ENCODE peak calls at places on chromosomes 16 and 17, in seven cellular contexts. Y, W, L, X, V, A and H are unnamed samples.

GRCh38 chr17:8953152-8953885 is 12.2 kb downstream of the PIK3R5 start:
- DNase-seq in W (no peak), X (no peak), Y (no peak), V (no peak), A (no peak), L (no peak), H (no peak)

GRCh38 chr17:78823282-78824046 is 17.1 kb downstream of the USP36 start:
- DNase-seq in L (no peak), X (no peak), A (no peak), V (no peak), Y (no peak), W (no peak), H (no peak)

GRCh38 chr16:82609140-82609539 is 17.6 kb upstream of the CDH13 start:
- DNase-seq in V (no peak), Y (no peak), X (no peak), L (no peak), W (no peak), A (no peak), H (no peak)

GRCh38 chr17:43608313-43608712 is 53.4 kb downstream of the MEOX1 start:
- DNase-seq in X (no peak), A (no peak), V (peak; percentile 29), L (peak; percentile 75), W (peak; percentile 38), Y (no peak), H (no peak)

GRCh38 chr16:67781548-67781921 is 24.8 kb downstream of the RANBP10 start:
- DNase-seq in L (no peak), W (no peak), Y (no peak), A (no peak), V (no peak), X (no peak), H (no peak)

GRCh38 chr16:74232831-74233465 is 63.7 kb upstream of the PSMD7 start:
- DNase-seq in V (no peak), Y (no peak), W (no peak), X (no peak), L (no peak), A (no peak), H (no peak)

GRCh38 chr17:72916991-72917390 is 175.5 kb downstream of the SLC39A11 start:
- DNase-seq in Y (no peak), A (no peak), L (no peak), X (no peak), V (no peak), W (no peak), H (no peak)

GRCh38 chr16:87002717-87003413 is 314.3 kb downstream of the C16orf95 start:
- DNase-seq in A (no peak), W (peak; percentile 76), V (no peak), X (no peak), Y (no peak), L (no peak), H (peak; percentile 29)

GRCh38 chr17:70521821-70522256 is 352.5 kb downstream of the KCNJ2 start:
- DNase-seq in A (peak; percentile 25), X (peak; percentile 64), L (no peak), W (peak; percentile 49), Y (peak; percentile 50), V (peak; percentile 5), H (no peak)

GRCh38 chr17:82520041-82520910 is 744 bp downstream of the FOXK2 start:
- DNase-seq in L (no peak), A (peak; percentile 59), Y (no peak), X (peak; percentile 25), V (no peak), W (peak; percentile 17), H (no peak)

GRCh38 chr16:78562650-78563049 is 463.2 kb downstream of the WWOX start:
- DNase-seq in Y (no peak), L (no peak), W (no peak), A (no peak), V (no peak), X (no peak), H (no peak)

GRCh38 chr17:76688165-76688622 is 22.6 kb downstream of the MXRA7 start:
- DNase-seq in X (no peak), A (peak; percentile 62), L (peak; percentile 38), Y (no peak), W (no peak), V (no peak), H (no peak)

GRCh38 chr17:27402943-27403342 is 53.3 kb upstream of the KSR1 start:
- DNase-seq in V (no peak), A (no peak), W (no peak), L (no peak), Y (no peak), X (no peak), H (no peak)

GRCh38 chr17:32536736-32537646 is 50.2 kb downstream of the CDK5R1 start:
- DNase-seq in W (peak; percentile 54), Y (no peak), A (no peak), L (no peak), V (peak; percentile 63), X (no peak), H (peak; percentile 17)

GRCh38 chr17:53490447-53490968 is 332.2 kb upstream of the KIF2B start:
- DNase-seq in X (no peak), Y (no peak), V (no peak), W (no peak), A (no peak), L (no peak), H (no peak)

GRCh38 chr16:27852116-27852515 is 211.4 kb downstream of the GSG1L start:
- DNase-seq in A (no peak), V (no peak), Y (no peak), L (no peak), X (no peak), W (no peak), H (no peak)

GRCh38 chr17:77905266-77905665 is 53.2 kb upstream of the TNRC6C start:
- DNase-seq in W (no peak), A (no peak), Y (no peak), L (no peak), V (no peak), X (peak; percentile 3), H (no peak)

GRCh38 chr16:11586375-11586855 is 304 bp downstream of the LITAF start:
- DNase-seq in L (no peak), V (no peak), X (no peak), W (no peak), A (peak; percentile 28), Y (no peak), H (no peak)

DNA sequence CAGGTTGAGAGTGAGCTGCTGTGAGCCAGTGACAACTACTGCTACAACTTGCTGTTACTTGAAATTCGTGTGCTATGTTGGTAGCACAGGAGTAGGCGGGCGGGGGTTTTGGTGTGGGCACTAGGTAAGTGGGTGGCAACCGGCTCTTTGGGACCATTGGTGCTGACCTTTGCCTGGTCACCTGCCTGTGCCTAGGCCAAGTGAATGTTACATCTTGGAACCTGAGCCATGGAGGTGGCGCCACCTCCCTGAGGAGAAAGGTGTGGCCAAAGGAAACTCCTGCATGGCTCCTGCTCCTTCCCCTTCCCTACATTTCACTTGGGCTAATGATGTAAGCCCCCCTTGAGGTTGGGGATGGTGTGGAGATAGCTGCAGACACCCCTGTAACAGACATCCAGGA is 25.4 kb upstream of the ARHGAP23 start:
- DNase-seq in Y (no peak), W (no peak), A (no peak), X (no peak), L (no peak), V (no peak), H (no peak)
- TF ChIP-seq CTCF in Y (no peak), W (no peak), A (no peak), X (no peak), L (no peak), V (peak; percentile 24), H (no peak)

GRCh38 chr16:5188318-5189025 is 90.9 kb upstream of the EEF2KMT start:
- DNase-seq in Y (no peak), X (no peak), W (no peak), L (no peak), A (no peak), V (no peak), H (no peak)
- H3K4me3 ChIP-seq in Y (no peak overlapping the region), X (no peak overlapping the region), W (no peak overlapping the region), L (no peak overlapping the region), A (no peak overlapping the region), V (no peak overlapping the region), H (no peak overlapping the region)

GRCh38 chr17:41453069-41453468 is 12.3 kb upstream of the KRT38 start:
- DNase-seq in Y (no peak), A (no peak), L (no peak), W (no peak), X (no peak), V (no peak), H (no peak)

GRCh38 chr17:41457656-41458055 is 9.5 kb downstream of the KRT32 start:
- DNase-seq in Y (no peak), A (no peak), W (no peak), V (no peak), L (no peak), X (no peak), H (no peak)

GRCh38 chr17:41455236-41455635 is 11.9 kb downstream of the KRT32 start:
- DNase-seq in A (no peak), L (no peak), V (no peak), Y (no peak), W (no peak), X (no peak), H (no peak)

GRCh38 chr17:41452276-41452675 is 11.5 kb upstream of the KRT38 start:
- DNase-seq in Y (no peak), X (no peak), V (no peak), L (no peak), W (no peak), A (no peak), H (no peak)

DNA sequence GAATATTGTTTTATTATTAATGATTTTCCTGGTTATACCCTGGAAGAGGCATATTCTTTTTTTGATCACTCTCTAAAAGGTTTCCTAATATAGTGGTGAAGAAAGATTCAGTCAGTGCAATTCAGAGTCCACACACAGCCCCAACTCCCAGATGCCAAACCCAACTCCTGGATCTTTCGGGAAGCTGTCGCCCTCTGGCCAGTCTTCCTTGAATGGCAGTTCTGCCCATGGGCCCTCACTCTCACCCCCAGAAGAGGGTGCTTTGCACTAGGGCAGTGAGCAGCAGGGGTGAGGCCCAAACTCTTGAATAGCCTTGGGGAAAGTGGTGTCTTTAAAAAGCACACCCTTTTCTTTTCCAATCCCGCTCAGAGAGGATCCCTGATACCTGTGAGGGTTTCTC is 11.0 kb downstream of the KRT32 start:
- DNase-seq in X (no peak), V (no peak), W (no peak), Y (no peak), L (peak; percentile 25), A (no peak), H (no peak)
- TF ChIP-seq CTCF in X (no peak), V (peak; percentile 46), W (no peak), Y (no peak), L (no peak), A (no peak), H (peak; percentile 10)

DNA sequence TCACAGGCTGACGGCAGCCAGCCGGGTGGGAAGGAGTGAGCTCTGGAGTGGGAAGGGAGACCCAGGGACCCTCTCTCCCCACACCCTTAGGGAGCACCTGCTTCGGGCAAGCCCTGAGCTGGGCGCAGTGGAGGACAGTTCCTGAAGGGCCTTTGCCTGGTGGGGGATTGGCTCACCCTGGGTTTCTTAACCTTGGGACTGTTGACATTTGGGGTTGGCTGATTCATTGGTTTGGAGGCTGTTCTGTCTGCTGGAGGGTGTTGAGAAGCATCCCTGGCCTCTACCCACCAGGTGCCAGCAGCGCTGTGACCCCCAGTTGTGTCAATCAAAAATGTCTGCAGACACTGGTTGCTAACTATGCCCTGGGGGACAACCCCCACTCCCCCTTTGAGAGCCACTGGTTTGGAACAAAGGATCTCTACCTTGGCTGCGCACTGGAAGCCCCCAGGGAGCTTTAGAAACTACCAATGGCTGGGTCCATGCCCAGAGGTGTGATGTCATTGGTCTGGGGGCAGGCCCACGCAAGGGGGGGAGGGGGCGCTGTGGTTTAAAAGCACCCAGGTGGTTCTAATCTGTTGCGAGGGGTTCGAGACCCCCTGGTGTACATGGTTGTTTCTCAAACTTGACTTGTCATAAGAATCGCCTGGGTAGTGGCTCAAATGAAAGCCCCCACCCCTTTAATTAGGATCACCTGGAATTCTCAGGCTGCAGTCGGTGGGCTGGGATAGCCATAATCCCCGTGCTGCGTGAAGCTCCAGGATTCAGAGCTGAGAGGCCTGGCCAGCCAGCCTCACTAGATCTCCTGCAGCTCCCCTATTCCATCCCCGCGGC is 151.9 kb upstream of the GSE1 start:
- DNase-seq in V (no peak), L (peak; percentile 43), A (no peak), W (peak; percentile 28), Y (peak; percentile 47), X (peak; percentile 53), H (no peak)
- H3K4me3 ChIP-seq in V (no peak overlapping the region), L (no peak overlapping the region), A (no peak overlapping the region), W (no peak overlapping the region), Y (no peak overlapping the region), X (no peak overlapping the region), H (no peak overlapping the region)